ENCODE peak calls at places on chromosomes 3 and 15, in five cellular contexts. I is M059J, Z is GM10248, P is stomach, W is HEK293T. Q is an unnamed sample.
A peak's percentile ranks its signal among the peaks of the same experiment; 100 is the strongest.

GRCh38 chr3:157438371-157438735 is 1.7 kb downstream of the PTX3 start:
- DNase-seq in I (peak; percentile 26), Z (no peak), P (no peak), W (peak; percentile 20), Q (peak; percentile 59)

GRCh38 chr3:15804553-15805095 is 6.8 kb upstream of the ANKRD28 start:
- DNase-seq in I (peak; percentile 26), Z (no peak), P (no peak), W (no peak), Q (no peak)

GRCh38 chr15:55387027-55387426 is 21.1 kb downstream of the CCPG1 start:
- DNase-seq in I (no peak), Z (no peak), P (no peak), W (no peak), Q (no peak)

GRCh38 chr3:38154625-38155255 is 10.6 kb upstream of the OXSR1 start:
- DNase-seq in I (no peak), Z (no peak), P (no peak), W (no peak), Q (no peak)

GRCh38 chr3:5332270-5332956 is 144.9 kb downstream of the EDEM1 start:
- DNase-seq in I (no peak), Z (no peak), P (no peak), W (no peak), Q (no peak)

GRCh38 chr3:4589475-4590111 is 96.4 kb downstream of the ITPR1 start:
- DNase-seq in I (no peak), Z (no peak), P (no peak), W (no peak), Q (no peak)

GRCh38 chr15:38996111-38996541 is 431.5 kb upstream of the RASGRP1 start:
- DNase-seq in I (peak; percentile 97), Z (no peak), P (no peak), W (no peak), Q (no peak)

GRCh38 chr3:13878711-13879101 is 1.2 kb downstream of the WNT7A start:
- DNase-seq in I (no peak), Z (no peak), P (no peak), W (no peak), Q (peak; percentile 43)

GRCh38 chr3:10515884-10516495 is 10.6 kb upstream of the ATP2B2 start:
- DNase-seq in I (no peak), Z (no peak), P (no peak), W (no peak), Q (no peak)

GRCh38 chr3:193826126-193826795 is 233.3 kb downstream of the OPA1 start:
- DNase-seq in I (peak; percentile 96), Z (no peak), P (peak; percentile 54), W (peak; percentile 11), Q (no peak)

GRCh38 chr3:170483485-170484262 is 65.0 kb downstream of the CLDN11 start:
- DNase-seq in I (no peak), Z (no peak), P (no peak), W (peak; percentile 45), Q (no peak)

GRCh38 chr3:132245547-132245946 is 71.7 kb upstream of the ACP3 start:
- DNase-seq in I (no peak), Z (no peak), P (no peak), W (no peak), Q (no peak)

GRCh38 chr15:66405605-66406004 is 18.9 kb downstream of the MAP2K1 start:
- DNase-seq in I (no peak), Z (no peak), P (no peak), W (no peak), Q (no peak)

GRCh38 chr3:16461463-16462245 is 51.8 kb downstream of the RFTN1 start:
- DNase-seq in I (no peak), Z (no peak), P (no peak), W (no peak), Q (no peak)

GRCh38 chr15:69798481-69799315 is 299.0 kb downstream of the TLE3 start:
- DNase-seq in I (peak; percentile 71), Z (no peak), P (peak; percentile 15), W (no peak), Q (no peak)

GRCh38 chr15:88636039-88636438 is 2.8 kb upstream of the ISG20 start:
- DNase-seq in I (no peak), Z (no peak), P (peak; percentile 88), W (no peak), Q (no peak)

GRCh38 chr3:97970929-97971460 is 1.2 kb downstream of the RIOX2 start:
- DNase-seq in I (no peak), Z (no peak), P (no peak), W (no peak), Q (no peak)